ENCODE peak calls at places on chromosome 13, in eight cellular contexts. One of them, this sample, is unnamed.

GRCh38 chr13:74168263-74168675 is 34.1 kb upstream of the KLF12 start:
- DNase-seq in astrocyte of the spinal cord: no peak
- DNase-seq in WERI-Rb-1: no peak
- DNase-seq in H1: no peak
- DNase-seq in lower leg skin: no peak
- DNase-seq in fibroblast of the aortic adventitia: no peak
- DNase-seq in HepG2: peak; percentile 35
- DNase-seq in right atrium auricular region: no peak
- DNase-seq in this sample: no peak

GRCh38 chr13:94992277-94992989 is 280.1 kb upstream of the SOX21 start:
- DNase-seq in astrocyte of the spinal cord: no peak
- DNase-seq in HepG2: no peak
- DNase-seq in WERI-Rb-1: no peak
- DNase-seq in fibroblast of the aortic adventitia: peak; percentile 90
- DNase-seq in H1: no peak
- DNase-seq in right atrium auricular region: no peak
- DNase-seq in lower leg skin: no peak
- DNase-seq in this sample: no peak

GRCh38 chr13:47159853-47160550 is 263.1 kb upstream of the HTR2A start:
- DNase-seq in lower leg skin: no peak
- DNase-seq in H1: no peak
- DNase-seq in right atrium auricular region: no peak
- DNase-seq in WERI-Rb-1: no peak
- DNase-seq in fibroblast of the aortic adventitia: no peak
- DNase-seq in astrocyte of the spinal cord: no peak
- DNase-seq in HepG2: no peak
- DNase-seq in this sample: no peak

GRCh38 chr13:99658266-99658991 is 157.2 kb downstream of the TM9SF2 start:
- DNase-seq in WERI-Rb-1: peak; percentile 80
- DNase-seq in right atrium auricular region: peak; percentile 71
- DNase-seq in HepG2: no peak
- DNase-seq in fibroblast of the aortic adventitia: peak; percentile 56
- DNase-seq in H1: no peak
- DNase-seq in lower leg skin: peak; percentile 19
- DNase-seq in astrocyte of the spinal cord: peak; percentile 82
- DNase-seq in this sample: no peak

GRCh38 chr13:27171244-27171829 is at the start of gene USP12:
- DNase-seq in astrocyte of the spinal cord: no peak
- DNase-seq in right atrium auricular region: no peak
- DNase-seq in lower leg skin: no peak
- DNase-seq in fibroblast of the aortic adventitia: no peak
- DNase-seq in HepG2: no peak
- DNase-seq in WERI-Rb-1: peak; percentile 74
- DNase-seq in H1: no peak
- DNase-seq in this sample: no peak

GRCh38 chr13:30334663-30335386 is 27.5 kb upstream of the KATNAL1 start:
- DNase-seq in right atrium auricular region: no peak
- DNase-seq in lower leg skin: no peak
- DNase-seq in HepG2: peak; percentile 80
- DNase-seq in astrocyte of the spinal cord: peak; percentile 12
- DNase-seq in WERI-Rb-1: peak; percentile 22
- DNase-seq in H1: no peak
- DNase-seq in fibroblast of the aortic adventitia: peak; percentile 22
- DNase-seq in this sample: no peak

GRCh38 chr13:64446372-64446771 is 2783.8 kb downstream of the PCDH9 start:
- DNase-seq in H1: no peak
- DNase-seq in WERI-Rb-1: no peak
- DNase-seq in right atrium auricular region: no peak
- DNase-seq in HepG2: no peak
- DNase-seq in lower leg skin: no peak
- DNase-seq in astrocyte of the spinal cord: no peak
- DNase-seq in fibroblast of the aortic adventitia: no peak
- DNase-seq in this sample: no peak

GRCh38 chr13:57311009-57311586 is 144.1 kb downstream of the PRR20E start:
- DNase-seq in H1: peak; percentile 10
- DNase-seq in HepG2: no peak
- DNase-seq in astrocyte of the spinal cord: no peak
- DNase-seq in lower leg skin: no peak
- DNase-seq in fibroblast of the aortic adventitia: no peak
- DNase-seq in right atrium auricular region: no peak
- DNase-seq in WERI-Rb-1: no peak
- DNase-seq in this sample: no peak

GRCh38 chr13:59103004-59103768 is 1060.5 kb downstream of the DIAPH3 start:
- DNase-seq in WERI-Rb-1: no peak
- DNase-seq in astrocyte of the spinal cord: peak; percentile 71
- DNase-seq in fibroblast of the aortic adventitia: peak; percentile 56
- DNase-seq in H1: no peak
- DNase-seq in lower leg skin: no peak
- DNase-seq in right atrium auricular region: no peak
- DNase-seq in HepG2: no peak
- DNase-seq in this sample: no peak

GRCh38 chr13:35552172-35552844 is 75.8 kb upstream of the MAB21L1 start:
- DNase-seq in WERI-Rb-1: no peak
- DNase-seq in H1: no peak
- DNase-seq in astrocyte of the spinal cord: peak; percentile 42
- DNase-seq in right atrium auricular region: no peak
- DNase-seq in fibroblast of the aortic adventitia: peak; percentile 37
- DNase-seq in lower leg skin: no peak
- DNase-seq in HepG2: no peak
- DNase-seq in this sample: no peak

GRCh38 chr13:114124921-114125320 is 7.5 kb downstream of the RASA3 start:
- DNase-seq in fibroblast of the aortic adventitia: peak; percentile 62
- DNase-seq in lower leg skin: no peak
- DNase-seq in astrocyte of the spinal cord: peak; percentile 80
- DNase-seq in WERI-Rb-1: peak; percentile 83
- DNase-seq in right atrium auricular region: no peak
- DNase-seq in H1: no peak
- DNase-seq in HepG2: no peak
- DNase-seq in this sample: no peak

GRCh38 chr13:50123515-50123861 is 108.2 kb downstream of the KCNRG start:
- DNase-seq in HepG2: no peak
- DNase-seq in fibroblast of the aortic adventitia: no peak
- DNase-seq in H1: no peak
- DNase-seq in lower leg skin: no peak
- DNase-seq in WERI-Rb-1: no peak
- DNase-seq in right atrium auricular region: no peak
- DNase-seq in astrocyte of the spinal cord: no peak
- DNase-seq in this sample: no peak

GRCh38 chr13:27965740-27966640 is 3.1 kb downstream of the CDX2 start:
- DNase-seq in lower leg skin: no peak
- DNase-seq in right atrium auricular region: no peak
- DNase-seq in fibroblast of the aortic adventitia: no peak
- DNase-seq in astrocyte of the spinal cord: no peak
- DNase-seq in HepG2: no peak
- DNase-seq in WERI-Rb-1: no peak
- DNase-seq in H1: peak; percentile 91
- DNase-seq in this sample: no peak

GRCh38 chr13:79724348-79725103 is 243.6 kb downstream of the NDFIP2 start:
- DNase-seq in right atrium auricular region: no peak
- DNase-seq in lower leg skin: no peak
- DNase-seq in HepG2: peak; percentile 89
- DNase-seq in astrocyte of the spinal cord: peak; percentile 35
- DNase-seq in H1: no peak
- DNase-seq in fibroblast of the aortic adventitia: peak; percentile 45
- DNase-seq in WERI-Rb-1: no peak
- DNase-seq in this sample: no peak

GRCh38 chr13:27295096-27295495 is 24.5 kb downstream of the RASL11A start:
- DNase-seq in lower leg skin: no peak
- DNase-seq in right atrium auricular region: peak; percentile 23
- DNase-seq in HepG2: no peak
- DNase-seq in WERI-Rb-1: no peak
- DNase-seq in fibroblast of the aortic adventitia: no peak
- DNase-seq in H1: no peak
- DNase-seq in astrocyte of the spinal cord: no peak
- DNase-seq in this sample: no peak

GRCh38 chr13:23718916-23719470 is 148.8 kb downstream of the TNFRSF19 start:
- DNase-seq in HepG2: peak; percentile 73
- DNase-seq in right atrium auricular region: no peak
- DNase-seq in astrocyte of the spinal cord: no peak
- DNase-seq in fibroblast of the aortic adventitia: no peak
- DNase-seq in lower leg skin: no peak
- DNase-seq in WERI-Rb-1: no peak
- DNase-seq in H1: no peak
- DNase-seq in this sample: no peak

GRCh38 chr13:97125810-97126738 is 96.1 kb upstream of the MBNL2 start:
- DNase-seq in right atrium auricular region: no peak
- DNase-seq in H1: no peak
- DNase-seq in fibroblast of the aortic adventitia: peak; percentile 55
- DNase-seq in astrocyte of the spinal cord: peak; percentile 48
- DNase-seq in lower leg skin: peak; percentile 66
- DNase-seq in WERI-Rb-1: peak; percentile 48
- DNase-seq in HepG2: no peak
- DNase-seq in this sample: no peak

GRCh38 chr13:50319603-50320296 is 304.5 kb downstream of the KCNRG start:
- DNase-seq in H1: no peak
- DNase-seq in WERI-Rb-1: no peak
- DNase-seq in astrocyte of the spinal cord: peak; percentile 66
- DNase-seq in right atrium auricular region: no peak
- DNase-seq in lower leg skin: no peak
- DNase-seq in HepG2: peak; percentile 24
- DNase-seq in fibroblast of the aortic adventitia: peak; percentile 64
- DNase-seq in this sample: no peak

GRCh38 chr13:40520916-40521315 is 145.5 kb downstream of the FOXO1 start:
- DNase-seq in astrocyte of the spinal cord: no peak
- DNase-seq in lower leg skin: no peak
- DNase-seq in fibroblast of the aortic adventitia: no peak
- DNase-seq in H1: no peak
- DNase-seq in right atrium auricular region: no peak
- DNase-seq in HepG2: no peak
- DNase-seq in WERI-Rb-1: no peak
- DNase-seq in this sample: no peak

GRCh38 chr13:102517959-102518358 is 78.8 kb upstream of the TPP2 start:
- DNase-seq in right atrium auricular region: no peak
- DNase-seq in WERI-Rb-1: no peak
- DNase-seq in H1: no peak
- DNase-seq in lower leg skin: no peak
- DNase-seq in astrocyte of the spinal cord: no peak
- DNase-seq in fibroblast of the aortic adventitia: no peak
- DNase-seq in HepG2: no peak
- DNase-seq in this sample: no peak

DNA sequence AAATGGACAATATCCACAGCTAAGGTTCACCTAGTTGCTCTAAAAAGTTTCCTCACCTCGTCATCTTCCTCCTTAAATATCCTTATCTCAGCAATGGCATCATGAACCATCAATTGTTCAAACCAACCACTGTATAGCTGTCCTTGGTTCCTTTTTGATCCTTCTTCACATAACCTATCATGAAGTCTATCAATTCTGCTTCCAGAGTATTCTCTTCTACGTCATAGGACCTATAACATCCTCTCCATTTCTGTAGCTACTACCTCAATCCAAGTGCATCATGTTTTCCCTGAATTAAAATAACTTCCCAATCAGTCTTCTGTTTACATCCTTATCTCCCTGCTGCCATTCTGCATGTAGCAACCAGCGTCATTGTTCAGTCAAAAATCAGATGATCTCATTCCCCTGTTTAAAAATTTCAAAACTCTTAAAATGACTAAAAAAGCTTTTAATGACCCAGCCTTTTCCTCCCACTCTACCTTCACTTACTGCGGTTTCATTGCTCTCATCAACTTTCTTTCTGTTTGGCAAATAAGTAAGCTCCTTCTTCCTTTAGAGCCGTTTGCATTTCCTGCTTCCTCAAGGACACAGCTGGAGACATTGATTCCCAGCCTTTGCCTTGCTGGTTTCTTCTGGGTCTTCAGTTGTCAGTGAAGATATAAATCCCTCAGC is 223.9 kb upstream of the MIR17HG start:
- DNase-seq in H1: no peak
- DNase-seq in lower leg skin: no peak
- DNase-seq in HepG2: no peak
- DNase-seq in fibroblast of the aortic adventitia: no peak
- DNase-seq in right atrium auricular region: no peak
- DNase-seq in astrocyte of the spinal cord: no peak
- DNase-seq in WERI-Rb-1: no peak
- DNase-seq in this sample: no peak
- H3K4me3 ChIP-seq in H1: no peak overlapping the region
- H3K4me3 ChIP-seq in lower leg skin: no peak overlapping the region
- H3K4me3 ChIP-seq in HepG2: no peak overlapping the region
- H3K4me3 ChIP-seq in fibroblast of the aortic adventitia: no peak overlapping the region
- H3K4me3 ChIP-seq in right atrium auricular region: no peak overlapping the region
- H3K4me3 ChIP-seq in astrocyte of the spinal cord: no peak overlapping the region
- H3K4me3 ChIP-seq in WERI-Rb-1: no peak overlapping the region
- H3K4me3 ChIP-seq in this sample: no peak overlapping the region

GRCh38 chr13:98557934-98558630 is 18.8 kb downstream of the STK24 start:
- DNase-seq in H1: no peak
- DNase-seq in right atrium auricular region: no peak
- DNase-seq in lower leg skin: no peak
- DNase-seq in fibroblast of the aortic adventitia: no peak
- DNase-seq in WERI-Rb-1: peak; percentile 53
- DNase-seq in astrocyte of the spinal cord: no peak
- DNase-seq in HepG2: no peak
- DNase-seq in this sample: no peak
- TF ChIP-seq CTCF in H1: no peak
- TF ChIP-seq CTCF in right atrium auricular region: no peak
- TF ChIP-seq CTCF in lower leg skin: no peak
- TF ChIP-seq CTCF in fibroblast of the aortic adventitia: no peak
- TF ChIP-seq CTCF in WERI-Rb-1: no peak
- TF ChIP-seq CTCF in astrocyte of the spinal cord: no peak
- TF ChIP-seq CTCF in HepG2: no peak
- TF ChIP-seq CTCF in this sample: no peak

DNA sequence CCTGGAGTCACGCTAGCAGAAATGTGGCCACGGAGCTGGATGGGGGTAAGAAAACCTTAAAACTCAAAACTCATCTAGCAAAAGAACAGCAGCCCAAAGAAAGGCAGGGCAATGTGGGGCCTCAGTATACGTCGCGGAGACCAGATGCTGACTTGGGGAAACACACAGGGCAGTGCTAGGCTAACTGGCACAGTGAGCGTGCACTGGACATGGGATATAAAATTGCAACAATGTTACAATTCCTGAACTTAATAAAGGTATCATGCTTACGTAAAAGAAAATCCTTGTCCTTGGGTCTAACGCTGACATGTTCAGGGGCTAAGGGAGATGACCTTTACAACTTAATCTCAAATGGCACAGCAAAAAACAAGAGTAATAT is 40.5 kb downstream of the COL4A1 start:
- DNase-seq in HepG2: no peak
- DNase-seq in lower leg skin: no peak
- DNase-seq in astrocyte of the spinal cord: no peak
- DNase-seq in fibroblast of the aortic adventitia: no peak
- DNase-seq in H1: no peak
- DNase-seq in WERI-Rb-1: no peak
- DNase-seq in right atrium auricular region: no peak
- DNase-seq in this sample: no peak
- H3K4me3 ChIP-seq in HepG2: no peak overlapping the region
- H3K4me3 ChIP-seq in lower leg skin: no peak overlapping the region
- H3K4me3 ChIP-seq in astrocyte of the spinal cord: no peak overlapping the region
- H3K4me3 ChIP-seq in fibroblast of the aortic adventitia: no peak overlapping the region
- H3K4me3 ChIP-seq in H1: no peak overlapping the region
- H3K4me3 ChIP-seq in WERI-Rb-1: no peak overlapping the region
- H3K4me3 ChIP-seq in right atrium auricular region: no peak overlapping the region
- H3K4me3 ChIP-seq in this sample: peak overlapping the region; percentile 46

DNA sequence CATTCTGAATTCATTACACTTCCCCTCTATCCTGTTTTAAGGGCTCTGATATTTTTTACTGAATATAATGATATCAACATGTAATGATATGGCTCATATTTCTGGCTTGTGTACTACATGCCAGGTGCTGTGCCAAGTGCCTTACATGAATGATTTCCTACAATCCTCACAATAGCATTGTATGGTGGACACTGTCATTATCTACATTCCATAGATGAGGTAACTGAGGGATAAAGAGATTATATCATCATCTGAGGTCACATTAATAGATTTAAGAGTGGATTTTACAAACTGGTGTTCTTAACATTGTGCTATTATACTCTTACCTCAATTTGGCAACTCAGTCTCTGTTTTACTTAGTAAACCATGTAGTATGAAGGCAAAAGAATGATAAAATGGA is 502.0 kb downstream of the LIG4 start:
- DNase-seq in HepG2: no peak
- DNase-seq in WERI-Rb-1: no peak
- DNase-seq in H1: no peak
- DNase-seq in lower leg skin: no peak
- DNase-seq in astrocyte of the spinal cord: no peak
- DNase-seq in fibroblast of the aortic adventitia: peak; percentile 2
- DNase-seq in right atrium auricular region: no peak
- DNase-seq in this sample: no peak
- TF ChIP-seq CTCF in HepG2: no peak
- TF ChIP-seq CTCF in WERI-Rb-1: no peak
- TF ChIP-seq CTCF in H1: no peak
- TF ChIP-seq CTCF in lower leg skin: no peak
- TF ChIP-seq CTCF in astrocyte of the spinal cord: no peak
- TF ChIP-seq CTCF in fibroblast of the aortic adventitia: no peak
- TF ChIP-seq CTCF in right atrium auricular region: no peak
- TF ChIP-seq CTCF in this sample: no peak

This sample was measured in esophagus squamous epithelium.